ENCODE peak calls at places on chromosomes 13 and 19, in eight cellular contexts. M, G, U, Y, J, F, I and Z are unnamed samples.

GRCh38 chr13:23069571-23069970 is 111.2 kb upstream of the SGCG start:
- DNase-seq in M (no peak), G (no peak), U (no peak), Y (no peak), J (no peak), F (no peak), I (no peak), Z (no peak)

GRCh38 chr19:45640849-45641273 is 1.7 kb upstream of the EML2 start:
- DNase-seq in M (peak; percentile 50), G (no peak), U (peak; percentile 77), Y (no peak), J (no peak), F (no peak), I (no peak), Z (peak; percentile 89)

GRCh38 chr13:65472336-65472735 is 1757.8 kb downstream of the PCDH9 start:
- DNase-seq in M (no peak), G (no peak), U (no peak), Y (no peak), J (no peak), F (no peak), I (no peak), Z (no peak)

GRCh38 chr13:62875118-62875640 is 1459.5 kb upstream of the PCDH20 start:
- DNase-seq in M (no peak), G (no peak), U (no peak), Y (no peak), J (no peak), F (no peak), I (no peak), Z (no peak)

GRCh38 chr19:16386619-16387240 is 62.1 kb downstream of the KLF2 start:
- DNase-seq in M (peak; percentile 50), G (no peak), U (peak; percentile 27), Y (peak; percentile 59), J (peak; percentile 75), F (no peak), I (peak; percentile 46), Z (peak; percentile 73)

GRCh38 chr13:113411216-113412023 is 41.9 kb downstream of the ADPRHL1 start:
- DNase-seq in M (no peak), G (no peak), U (peak; percentile 84), Y (no peak), J (no peak), F (peak; percentile 27), I (no peak), Z (no peak)

GRCh38 chr13:114110091-114110829 is 22.2 kb downstream of the RASA3 start:
- DNase-seq in M (peak; percentile 47), G (no peak), U (no peak), Y (peak; percentile 99), J (peak; percentile 66), F (no peak), I (no peak), Z (peak; percentile 50)

GRCh38 chr13:73984201-73984600 is 150.0 kb downstream of the KLF12 start:
- DNase-seq in M (no peak), G (no peak), U (no peak), Y (no peak), J (no peak), F (no peak), I (no peak), Z (no peak)

GRCh38 chr13:46469064-46469463 is 82.0 kb upstream of the RUBCNL start:
- DNase-seq in M (no peak), G (no peak), U (no peak), Y (no peak), J (peak; percentile 48), F (no peak), I (peak; percentile 55), Z (no peak)

GRCh38 chr13:43405457-43405856 is 381.3 kb downstream of the ENOX1 start:
- DNase-seq in M (no peak), G (no peak), U (no peak), Y (no peak), J (no peak), F (no peak), I (no peak), Z (no peak)

DNA sequence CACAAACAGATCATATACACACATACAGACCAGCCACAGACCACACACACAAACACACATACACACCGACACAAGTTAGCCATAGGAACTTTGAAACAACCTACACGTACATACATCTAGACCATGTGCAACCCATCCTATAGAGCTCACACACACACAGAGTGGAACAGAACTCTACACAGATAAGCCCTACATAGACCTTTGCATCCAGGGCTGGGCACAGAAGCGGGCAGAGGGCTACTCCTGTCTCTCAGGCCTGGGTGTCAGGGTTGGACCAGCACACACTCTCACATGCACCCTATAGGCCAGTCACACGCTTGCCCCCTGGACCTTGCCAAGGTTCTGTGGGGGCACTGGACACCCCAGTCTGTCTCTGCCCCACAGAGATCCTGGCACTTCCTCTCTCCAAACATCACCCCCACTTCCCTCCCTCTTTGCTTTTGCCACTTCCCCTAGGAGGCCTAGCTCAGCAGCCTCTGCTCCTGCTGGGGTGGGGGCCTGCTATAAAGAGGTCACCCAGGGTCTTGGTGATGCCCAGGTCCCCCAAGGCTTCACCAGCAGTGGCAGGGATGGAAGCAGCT is 5.8 kb upstream of the JUNB start:
- DNase-seq in M (no peak), G (no peak), U (no peak), Y (peak; percentile 87), J (no peak), F (no peak), I (no peak), Z (no peak)
- TF ChIP-seq POLR2AphosphoS5 in M (no peak), G (peak; percentile 5), U (no peak), Y (peak; percentile 26), J (no peak), F (no peak), I (no peak), Z (no peak)

GRCh38 chr19:33340991-33341390 is 32.5 kb upstream of the CEBPG start:
- DNase-seq in M (no peak), G (no peak), U (no peak), Y (no peak), J (no peak), F (no peak), I (no peak), Z (no peak)
- TF ChIP-seq POLR2AphosphoS5 in M (no peak), G (no peak), U (no peak), Y (no peak), J (no peak), F (no peak), I (no peak), Z (no peak)

DNA sequence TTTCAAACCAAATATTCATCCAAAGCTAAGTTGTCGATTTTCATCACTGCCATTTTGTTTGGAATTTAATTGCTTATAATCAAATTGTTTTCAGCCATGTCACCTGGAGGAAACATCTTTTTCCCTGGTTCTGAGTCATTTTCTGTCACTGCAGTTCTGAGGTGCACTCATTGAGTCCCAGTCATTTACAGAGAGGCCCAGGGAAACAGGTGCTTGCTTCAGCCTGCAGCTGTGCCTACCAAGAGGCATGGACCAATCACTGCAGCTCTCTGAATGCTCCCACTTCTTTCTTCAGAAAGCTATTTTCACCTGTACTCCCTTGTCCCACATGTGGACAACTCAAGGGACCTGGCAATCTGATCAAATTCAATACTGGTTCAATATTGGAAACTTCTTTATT is 308.1 kb downstream of the COG6 start:
- DNase-seq in M (no peak), G (no peak), U (no peak), Y (no peak), J (no peak), F (no peak), I (no peak), Z (no peak)
- TF ChIP-seq POLR2AphosphoS5 in M (no peak), G (no peak), U (no peak), Y (no peak), J (no peak), F (no peak), I (no peak), Z (no peak)

GRCh38 chr13:98450012-98450411 is 126.9 kb downstream of the STK24 start:
- DNase-seq in M (no peak), G (no peak), U (no peak), Y (no peak), J (no peak), F (no peak), I (no peak), Z (no peak)
- TF ChIP-seq POLR2AphosphoS5 in M (no peak), G (no peak), U (no peak), Y (no peak), J (no peak), F (no peak), I (peak; percentile 3), Z (no peak)

GRCh38 chr19:5974721-5975387 is 3.1 kb downstream of the RANBP3 start:
- DNase-seq in M (no peak), G (no peak), U (no peak), Y (no peak), J (no peak), F (no peak), I (no peak), Z (no peak)
- TF ChIP-seq POLR2AphosphoS5 in M (peak; percentile 64), G (no peak), U (no peak), Y (no peak), J (no peak), F (no peak), I (no peak), Z (no peak)

GRCh38 chr19:41859618-41860418 is at the start of gene RPS19:
- DNase-seq in M (peak; percentile 99), G (peak; percentile 98), U (peak; percentile 97), Y (peak; percentile 99), J (peak; percentile 98), F (peak; percentile 98), I (peak; percentile 98), Z (peak; percentile 99)
- TF ChIP-seq POLR2AphosphoS5 in M (peak; percentile 98), G (peak; percentile 97), U (peak; percentile 89), Y (peak; percentile 94), J (peak; percentile 96), F (peak; percentile 92), I (peak; percentile 92), Z (peak; percentile 92)

GRCh38 chr19:34348899-34349487 is 16.0 kb upstream of the GPI start:
- DNase-seq in M (no peak), G (no peak), U (no peak), Y (no peak), J (no peak), F (no peak), I (no peak), Z (no peak)

GRCh38 chr19:34353546-34353945 is 11.4 kb upstream of the GPI start:
- DNase-seq in M (no peak), G (no peak), U (no peak), Y (no peak), J (no peak), F (no peak), I (no peak), Z (no peak)

GRCh38 chr19:34351382-34351802 is 13.6 kb upstream of the GPI start:
- DNase-seq in M (peak; percentile 87), G (no peak), U (no peak), Y (no peak), J (no peak), F (no peak), I (no peak), Z (no peak)

GRCh38 chr19:34347561-34348165 is 17.3 kb upstream of the GPI start:
- DNase-seq in M (no peak), G (no peak), U (no peak), Y (no peak), J (no peak), F (no peak), I (no peak), Z (no peak)

GRCh38 chr19:34350161-34350561 is 14.8 kb upstream of the GPI start:
- DNase-seq in M (no peak), G (no peak), U (no peak), Y (no peak), J (no peak), F (no peak), I (no peak), Z (no peak)
- TF ChIP-seq POLR2AphosphoS5 in M (no peak), G (no peak), U (no peak), Y (no peak), J (no peak), F (no peak), I (no peak), Z (no peak)